ENCODE peak calls at places on chromosome 21, in nine cellular contexts. One of them, this sample, is unnamed.

GRCh38 chr21:45631540-45631939 is 12.0 kb upstream of the PCBP3 start:
- DNase-seq in fibroblast of pulmonary artery: no peak
- DNase-seq in left ventricle myocardium inferior: no peak
- DNase-seq in psoas muscle: no peak
- DNase-seq in brain microvascular endothelial cell: no peak
- DNase-seq in HepG2: no peak
- DNase-seq in AG04450: no peak
- DNase-seq in OCI-LY7: no peak
- DNase-seq in MG63: no peak
- DNase-seq in this sample: no peak

GRCh38 chr21:45129231-45129923 is 55.0 kb downstream of the ADARB1 start:
- DNase-seq in HepG2: no peak
- DNase-seq in left ventricle myocardium inferior: peak; percentile 53
- DNase-seq in psoas muscle: peak; percentile 75
- DNase-seq in MG63: no peak
- DNase-seq in fibroblast of pulmonary artery: no peak
- DNase-seq in OCI-LY7: no peak
- DNase-seq in AG04450: no peak
- DNase-seq in brain microvascular endothelial cell: no peak
- DNase-seq in this sample: no peak

GRCh38 chr21:42781981-42782722 is 97.2 kb downstream of the WDR4 start:
- DNase-seq in MG63: no peak
- DNase-seq in psoas muscle: no peak
- DNase-seq in brain microvascular endothelial cell: no peak
- DNase-seq in AG04450: no peak
- DNase-seq in fibroblast of pulmonary artery: no peak
- DNase-seq in HepG2: no peak
- DNase-seq in left ventricle myocardium inferior: no peak
- DNase-seq in OCI-LY7: no peak
- DNase-seq in this sample: no peak

GRCh38 chr21:45607021-45607921 is 36.3 kb upstream of the PCBP3 start:
- DNase-seq in psoas muscle: no peak
- DNase-seq in left ventricle myocardium inferior: no peak
- DNase-seq in MG63: no peak
- DNase-seq in AG04450: no peak
- DNase-seq in fibroblast of pulmonary artery: peak; percentile 58
- DNase-seq in OCI-LY7: no peak
- DNase-seq in brain microvascular endothelial cell: peak; percentile 43
- DNase-seq in HepG2: no peak
- DNase-seq in this sample: no peak

GRCh38 chr21:38284221-38284620 is 27.4 kb downstream of the KCNJ15 start:
- DNase-seq in brain microvascular endothelial cell: no peak
- DNase-seq in left ventricle myocardium inferior: no peak
- DNase-seq in psoas muscle: no peak
- DNase-seq in HepG2: no peak
- DNase-seq in OCI-LY7: no peak
- DNase-seq in fibroblast of pulmonary artery: no peak
- DNase-seq in MG63: no peak
- DNase-seq in AG04450: no peak
- DNase-seq in this sample: no peak

GRCh38 chr21:45323487-45324380 is 36.0 kb upstream of the POFUT2 start:
- DNase-seq in AG04450: no peak
- DNase-seq in left ventricle myocardium inferior: peak; percentile 11
- DNase-seq in brain microvascular endothelial cell: no peak
- DNase-seq in HepG2: no peak
- DNase-seq in fibroblast of pulmonary artery: peak; percentile 53
- DNase-seq in psoas muscle: peak; percentile 49
- DNase-seq in MG63: no peak
- DNase-seq in OCI-LY7: no peak
- DNase-seq in this sample: no peak

GRCh38 chr21:45340515-45340914 is 52.8 kb upstream of the POFUT2 start:
- DNase-seq in MG63: no peak
- DNase-seq in fibroblast of pulmonary artery: no peak
- DNase-seq in HepG2: no peak
- DNase-seq in left ventricle myocardium inferior: no peak
- DNase-seq in brain microvascular endothelial cell: no peak
- DNase-seq in OCI-LY7: no peak
- DNase-seq in AG04450: no peak
- DNase-seq in psoas muscle: no peak
- DNase-seq in this sample: no peak

GRCh38 chr21:28089599-28090421 is 902.9 kb downstream of the LTN1 start:
- DNase-seq in fibroblast of pulmonary artery: no peak
- DNase-seq in AG04450: no peak
- DNase-seq in psoas muscle: peak; percentile 58
- DNase-seq in HepG2: no peak
- DNase-seq in MG63: no peak
- DNase-seq in left ventricle myocardium inferior: peak; percentile 45
- DNase-seq in OCI-LY7: no peak
- DNase-seq in brain microvascular endothelial cell: no peak
- DNase-seq in this sample: no peak

GRCh38 chr21:27713159-27714109 is 746.5 kb upstream of the ADAMTS5 start:
- DNase-seq in brain microvascular endothelial cell: no peak
- DNase-seq in left ventricle myocardium inferior: no peak
- DNase-seq in fibroblast of pulmonary artery: no peak
- DNase-seq in OCI-LY7: no peak
- DNase-seq in MG63: no peak
- DNase-seq in psoas muscle: no peak
- DNase-seq in AG04450: no peak
- DNase-seq in HepG2: no peak
- DNase-seq in this sample: no peak

GRCh38 chr21:20276377-20276776 is 721.8 kb upstream of the NCAM2 start:
- DNase-seq in MG63: no peak
- DNase-seq in AG04450: no peak
- DNase-seq in fibroblast of pulmonary artery: no peak
- DNase-seq in psoas muscle: no peak
- DNase-seq in HepG2: no peak
- DNase-seq in brain microvascular endothelial cell: no peak
- DNase-seq in left ventricle myocardium inferior: no peak
- DNase-seq in OCI-LY7: no peak
- DNase-seq in this sample: no peak

GRCh38 chr21:20270365-20271055 is 727.7 kb upstream of the NCAM2 start:
- DNase-seq in HepG2: no peak
- DNase-seq in OCI-LY7: no peak
- DNase-seq in brain microvascular endothelial cell: no peak
- DNase-seq in AG04450: no peak
- DNase-seq in psoas muscle: no peak
- DNase-seq in fibroblast of pulmonary artery: no peak
- DNase-seq in left ventricle myocardium inferior: no peak
- DNase-seq in MG63: no peak
- DNase-seq in this sample: no peak

GRCh38 chr21:20276954-20277353 is 721.3 kb upstream of the NCAM2 start:
- DNase-seq in brain microvascular endothelial cell: no peak
- DNase-seq in OCI-LY7: no peak
- DNase-seq in AG04450: no peak
- DNase-seq in left ventricle myocardium inferior: no peak
- DNase-seq in fibroblast of pulmonary artery: no peak
- DNase-seq in MG63: no peak
- DNase-seq in psoas muscle: no peak
- DNase-seq in HepG2: no peak
- DNase-seq in this sample: no peak

GRCh38 chr21:20272791-20273362 is 725.3 kb upstream of the NCAM2 start:
- DNase-seq in brain microvascular endothelial cell: no peak
- DNase-seq in AG04450: no peak
- DNase-seq in fibroblast of pulmonary artery: no peak
- DNase-seq in HepG2: no peak
- DNase-seq in MG63: no peak
- DNase-seq in psoas muscle: no peak
- DNase-seq in OCI-LY7: no peak
- DNase-seq in left ventricle myocardium inferior: no peak
- DNase-seq in this sample: no peak
- H3K4me3 ChIP-seq in brain microvascular endothelial cell: no peak overlapping the region
- H3K4me3 ChIP-seq in AG04450: no peak overlapping the region
- H3K4me3 ChIP-seq in fibroblast of pulmonary artery: no peak overlapping the region
- H3K4me3 ChIP-seq in HepG2: no peak overlapping the region
- H3K4me3 ChIP-seq in MG63: no peak overlapping the region
- H3K4me3 ChIP-seq in psoas muscle: no peak overlapping the region
- H3K4me3 ChIP-seq in OCI-LY7: no peak overlapping the region
- H3K4me3 ChIP-seq in left ventricle myocardium inferior: no peak overlapping the region
- H3K4me3 ChIP-seq in this sample: no peak overlapping the region

DNA sequence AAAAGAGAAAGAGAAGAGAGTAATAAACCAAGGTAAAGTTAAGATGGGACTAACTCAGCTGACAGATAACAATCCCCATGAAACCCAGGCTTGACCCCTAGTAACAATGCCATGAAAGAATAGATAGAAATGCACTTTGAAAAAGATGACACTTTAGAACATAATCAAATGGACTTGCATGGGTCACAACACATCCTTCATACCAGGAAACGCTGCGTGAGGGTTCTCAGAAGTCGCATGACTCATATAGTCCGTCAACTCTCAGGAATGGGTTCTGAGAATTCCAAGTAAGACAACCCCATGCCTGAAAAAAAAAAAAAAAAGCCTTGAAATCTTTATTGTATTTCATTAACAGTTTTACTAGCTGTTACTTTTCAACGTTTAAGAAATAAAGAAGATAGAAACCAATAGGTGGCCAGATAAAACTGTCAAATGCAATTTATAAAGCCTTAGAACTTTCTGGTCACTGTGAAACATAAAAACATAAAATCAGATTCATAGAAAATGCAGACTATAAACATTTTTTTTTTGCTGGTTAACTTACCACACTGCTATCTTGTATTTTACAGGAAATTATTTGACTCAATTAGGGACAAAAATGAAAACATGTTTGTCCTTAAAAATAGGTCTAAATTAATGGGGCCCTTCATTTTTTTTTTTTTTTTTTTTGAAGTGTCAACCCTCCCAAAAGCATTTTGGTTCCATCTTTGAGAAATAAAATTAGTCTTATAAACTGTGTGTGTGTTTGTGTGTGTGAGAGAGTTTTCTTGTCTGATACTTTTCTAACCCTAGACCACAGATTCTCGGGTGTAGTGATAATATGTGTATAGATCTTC is 202.1 kb downstream of the NCAM2 start:
- DNase-seq in left ventricle myocardium inferior: peak; percentile 31
- DNase-seq in HepG2: no peak
- DNase-seq in AG04450: peak; percentile 93
- DNase-seq in brain microvascular endothelial cell: peak; percentile 95
- DNase-seq in fibroblast of pulmonary artery: peak; percentile 99
- DNase-seq in psoas muscle: peak; percentile 55
- DNase-seq in MG63: peak; percentile 85
- DNase-seq in OCI-LY7: no peak
- DNase-seq in this sample: no peak
- H3K4me3 ChIP-seq in left ventricle myocardium inferior: peak overlapping the region; percentile 34
- H3K4me3 ChIP-seq in HepG2: no peak overlapping the region
- H3K4me3 ChIP-seq in AG04450: no peak overlapping the region
- H3K4me3 ChIP-seq in brain microvascular endothelial cell: no peak overlapping the region
- H3K4me3 ChIP-seq in fibroblast of pulmonary artery: peak overlapping the region; percentile 23
- H3K4me3 ChIP-seq in psoas muscle: no peak overlapping the region
- H3K4me3 ChIP-seq in MG63: peak overlapping the region; percentile 48
- H3K4me3 ChIP-seq in OCI-LY7: no peak overlapping the region
- H3K4me3 ChIP-seq in this sample: no peak overlapping the region

GRCh38 chr21:35641271-35642016 is 418.9 kb downstream of the SETD4 start:
- DNase-seq in MG63: no peak
- DNase-seq in fibroblast of pulmonary artery: no peak
- DNase-seq in HepG2: no peak
- DNase-seq in brain microvascular endothelial cell: no peak
- DNase-seq in left ventricle myocardium inferior: no peak
- DNase-seq in AG04450: no peak
- DNase-seq in OCI-LY7: no peak
- DNase-seq in psoas muscle: no peak
- DNase-seq in this sample: no peak

GRCh38 chr21:35635261-35635660 is 425.1 kb downstream of the SETD4 start:
- DNase-seq in AG04450: no peak
- DNase-seq in brain microvascular endothelial cell: peak; percentile 75
- DNase-seq in OCI-LY7: no peak
- DNase-seq in HepG2: no peak
- DNase-seq in MG63: peak; percentile 12
- DNase-seq in left ventricle myocardium inferior: no peak
- DNase-seq in psoas muscle: no peak
- DNase-seq in fibroblast of pulmonary artery: peak; percentile 71
- DNase-seq in this sample: no peak

GRCh38 chr21:35632711-35633110 is 427.6 kb downstream of the SETD4 start:
- DNase-seq in psoas muscle: no peak
- DNase-seq in OCI-LY7: no peak
- DNase-seq in MG63: no peak
- DNase-seq in AG04450: no peak
- DNase-seq in HepG2: no peak
- DNase-seq in fibroblast of pulmonary artery: no peak
- DNase-seq in brain microvascular endothelial cell: no peak
- DNase-seq in left ventricle myocardium inferior: no peak
- DNase-seq in this sample: no peak

GRCh38 chr21:35637431-35637830 is 422.9 kb downstream of the SETD4 start:
- DNase-seq in fibroblast of pulmonary artery: peak; percentile 66
- DNase-seq in HepG2: no peak
- DNase-seq in OCI-LY7: no peak
- DNase-seq in psoas muscle: no peak
- DNase-seq in left ventricle myocardium inferior: no peak
- DNase-seq in brain microvascular endothelial cell: peak; percentile 66
- DNase-seq in MG63: peak; percentile 31
- DNase-seq in AG04450: no peak
- DNase-seq in this sample: no peak

GRCh38 chr21:35635994-35636393 is 424.3 kb downstream of the SETD4 start:
- DNase-seq in OCI-LY7: no peak
- DNase-seq in left ventricle myocardium inferior: no peak
- DNase-seq in brain microvascular endothelial cell: no peak
- DNase-seq in psoas muscle: no peak
- DNase-seq in AG04450: no peak
- DNase-seq in MG63: no peak
- DNase-seq in fibroblast of pulmonary artery: no peak
- DNase-seq in HepG2: no peak
- DNase-seq in this sample: no peak
- H3K4me3 ChIP-seq in OCI-LY7: no peak overlapping the region
- H3K4me3 ChIP-seq in left ventricle myocardium inferior: no peak overlapping the region
- H3K4me3 ChIP-seq in brain microvascular endothelial cell: no peak overlapping the region
- H3K4me3 ChIP-seq in psoas muscle: no peak overlapping the region
- H3K4me3 ChIP-seq in AG04450: no peak overlapping the region
- H3K4me3 ChIP-seq in MG63: no peak overlapping the region
- H3K4me3 ChIP-seq in fibroblast of pulmonary artery: no peak overlapping the region
- H3K4me3 ChIP-seq in HepG2: no peak overlapping the region
- H3K4me3 ChIP-seq in this sample: no peak overlapping the region

GRCh38 chr21:35850542-35851103 is 209.7 kb downstream of the SETD4 start:
- DNase-seq in brain microvascular endothelial cell: no peak
- DNase-seq in OCI-LY7: no peak
- DNase-seq in MG63: no peak
- DNase-seq in left ventricle myocardium inferior: no peak
- DNase-seq in psoas muscle: peak; percentile 52
- DNase-seq in AG04450: no peak
- DNase-seq in HepG2: no peak
- DNase-seq in fibroblast of pulmonary artery: no peak
- DNase-seq in this sample: no peak
- H3K4me3 ChIP-seq in brain microvascular endothelial cell: no peak overlapping the region
- H3K4me3 ChIP-seq in OCI-LY7: no peak overlapping the region
- H3K4me3 ChIP-seq in MG63: no peak overlapping the region
- H3K4me3 ChIP-seq in left ventricle myocardium inferior: peak overlapping the region; percentile 4
- H3K4me3 ChIP-seq in psoas muscle: peak overlapping the region; percentile 11
- H3K4me3 ChIP-seq in AG04450: no peak overlapping the region
- H3K4me3 ChIP-seq in HepG2: no peak overlapping the region
- H3K4me3 ChIP-seq in fibroblast of pulmonary artery: no peak overlapping the region
- H3K4me3 ChIP-seq in this sample: no peak overlapping the region